ENCODE peak calls at places on chromosomes 4 and X, in ten cellular contexts. One of them, this sample, is unnamed.

GRCh38 chrX:74249963-74250362 is 54.0 kb upstream of the ZCCHC13 start:
- DNase-seq in SW480: no peak
- DNase-seq in AG08396: no peak
- DNase-seq in colonic mucosa: peak
- DNase-seq in amniotic epithelial cell: no peak
- DNase-seq in BJ: no peak
- DNase-seq in ascending aorta: no peak
- DNase-seq in NCI-H1694: no peak
- DNase-seq in fibroblast of mammary gland: no peak
- DNase-seq in islet precursor cell: peak
- DNase-seq in this sample: no peak

GRCh38 chr4:22440999-22441398 is 74.9 kb downstream of the ADGRA3 start:
- DNase-seq in colonic mucosa: no peak
- DNase-seq in SW480: no peak
- DNase-seq in amniotic epithelial cell: no peak
- DNase-seq in AG08396: no peak
- DNase-seq in islet precursor cell: no peak
- DNase-seq in ascending aorta: no peak
- DNase-seq in NCI-H1694: no peak
- DNase-seq in fibroblast of mammary gland: no peak
- DNase-seq in BJ: no peak
- DNase-seq in this sample: no peak

GRCh38 chr4:148060264-148061138 is 328.6 kb downstream of the ARHGAP10 start:
- DNase-seq in BJ: no peak
- DNase-seq in fibroblast of mammary gland: no peak
- DNase-seq in islet precursor cell: no peak
- DNase-seq in colonic mucosa: peak
- DNase-seq in ascending aorta: no peak
- DNase-seq in AG08396: no peak
- DNase-seq in amniotic epithelial cell: no peak
- DNase-seq in NCI-H1694: no peak
- DNase-seq in SW480: no peak
- DNase-seq in this sample: no peak

GRCh38 chr4:102663073-102663472 is 97.7 kb downstream of the MANBA start:
- DNase-seq in colonic mucosa: no peak
- DNase-seq in islet precursor cell: no peak
- DNase-seq in SW480: no peak
- DNase-seq in NCI-H1694: no peak
- DNase-seq in fibroblast of mammary gland: peak
- DNase-seq in AG08396: no peak
- DNase-seq in BJ: peak
- DNase-seq in amniotic epithelial cell: peak
- DNase-seq in ascending aorta: no peak
- DNase-seq in this sample: peak

GRCh38 chr4:126123933-126124332 is 809.2 kb downstream of the FAT4 start:
- DNase-seq in SW480: no peak
- DNase-seq in fibroblast of mammary gland: peak
- DNase-seq in islet precursor cell: no peak
- DNase-seq in AG08396: no peak
- DNase-seq in NCI-H1694: no peak
- DNase-seq in amniotic epithelial cell: peak
- DNase-seq in colonic mucosa: no peak
- DNase-seq in BJ: no peak
- DNase-seq in ascending aorta: no peak
- DNase-seq in this sample: no peak

GRCh38 chr4:158125325-158125724 is 47.5 kb downstream of the GASK1B start:
- DNase-seq in AG08396: no peak
- DNase-seq in ascending aorta: no peak
- DNase-seq in amniotic epithelial cell: no peak
- DNase-seq in BJ: no peak
- DNase-seq in SW480: no peak
- DNase-seq in NCI-H1694: no peak
- DNase-seq in colonic mucosa: no peak
- DNase-seq in islet precursor cell: no peak
- DNase-seq in fibroblast of mammary gland: no peak
- DNase-seq in this sample: no peak

GRCh38 chr4:1396806-1397455 is 9.3 kb downstream of the NKX1-1 start:
- DNase-seq in SW480: no peak
- DNase-seq in amniotic epithelial cell: no peak
- DNase-seq in BJ: no peak
- DNase-seq in colonic mucosa: no peak
- DNase-seq in fibroblast of mammary gland: no peak
- DNase-seq in NCI-H1694: no peak
- DNase-seq in islet precursor cell: no peak
- DNase-seq in ascending aorta: no peak
- DNase-seq in AG08396: no peak
- DNase-seq in this sample: no peak

GRCh38 chrX:45009371-45010000 is 136.5 kb downstream of the KDM6A start:
- DNase-seq in SW480: no peak
- DNase-seq in islet precursor cell: peak
- DNase-seq in NCI-H1694: no peak
- DNase-seq in amniotic epithelial cell: peak
- DNase-seq in colonic mucosa: no peak
- DNase-seq in AG08396: peak
- DNase-seq in BJ: peak
- DNase-seq in ascending aorta: no peak
- DNase-seq in fibroblast of mammary gland: peak
- DNase-seq in this sample: no peak

GRCh38 chr4:182014989-182015388 is 228.2 kb upstream of the TENM3 start:
- DNase-seq in amniotic epithelial cell: no peak
- DNase-seq in islet precursor cell: no peak
- DNase-seq in BJ: no peak
- DNase-seq in fibroblast of mammary gland: no peak
- DNase-seq in SW480: no peak
- DNase-seq in AG08396: no peak
- DNase-seq in colonic mucosa: no peak
- DNase-seq in ascending aorta: no peak
- DNase-seq in NCI-H1694: no peak
- DNase-seq in this sample: no peak

GRCh38 chr4:124262211-124263179 is 450.0 kb downstream of the ANKRD50 start:
- DNase-seq in NCI-H1694: peak
- DNase-seq in colonic mucosa: peak
- DNase-seq in amniotic epithelial cell: peak
- DNase-seq in SW480: peak
- DNase-seq in ascending aorta: peak
- DNase-seq in islet precursor cell: peak
- DNase-seq in fibroblast of mammary gland: peak
- DNase-seq in AG08396: peak
- DNase-seq in BJ: peak
- DNase-seq in this sample: peak

GRCh38 chr4:3770323-3771166 is 4.4 kb downstream of the ADRA2C start:
- DNase-seq in SW480: peak
- DNase-seq in BJ: no peak
- DNase-seq in NCI-H1694: no peak
- DNase-seq in colonic mucosa: no peak
- DNase-seq in AG08396: no peak
- DNase-seq in islet precursor cell: no peak
- DNase-seq in amniotic epithelial cell: no peak
- DNase-seq in fibroblast of mammary gland: no peak
- DNase-seq in ascending aorta: no peak
- DNase-seq in this sample: no peak

GRCh38 chrX:118596428-118596827 is 100.8 kb downstream of the DOCK11 start:
- DNase-seq in amniotic epithelial cell: no peak
- DNase-seq in AG08396: no peak
- DNase-seq in NCI-H1694: peak
- DNase-seq in SW480: no peak
- DNase-seq in colonic mucosa: no peak
- DNase-seq in islet precursor cell: no peak
- DNase-seq in fibroblast of mammary gland: no peak
- DNase-seq in ascending aorta: no peak
- DNase-seq in BJ: no peak
- DNase-seq in this sample: no peak

GRCh38 chrX:47637546-47638195 is 7.9 kb upstream of the CFP start:
- DNase-seq in islet precursor cell: peak
- DNase-seq in amniotic epithelial cell: peak
- DNase-seq in BJ: no peak
- DNase-seq in NCI-H1694: no peak
- DNase-seq in AG08396: no peak
- DNase-seq in ascending aorta: no peak
- DNase-seq in fibroblast of mammary gland: no peak
- DNase-seq in colonic mucosa: peak
- DNase-seq in SW480: no peak
- DNase-seq in this sample: peak

GRCh38 chr4:182089326-182089725 is 153.9 kb upstream of the TENM3 start:
- DNase-seq in NCI-H1694: no peak
- DNase-seq in colonic mucosa: no peak
- DNase-seq in AG08396: peak
- DNase-seq in fibroblast of mammary gland: peak
- DNase-seq in ascending aorta: no peak
- DNase-seq in islet precursor cell: no peak
- DNase-seq in BJ: no peak
- DNase-seq in amniotic epithelial cell: no peak
- DNase-seq in SW480: no peak
- DNase-seq in this sample: no peak

GRCh38 chr4:183443609-183444148 is 757 bp upstream of the CDKN2AIP start:
- DNase-seq in NCI-H1694: peak
- DNase-seq in amniotic epithelial cell: peak
- DNase-seq in ascending aorta: no peak
- DNase-seq in fibroblast of mammary gland: no peak
- DNase-seq in AG08396: no peak
- DNase-seq in islet precursor cell: peak
- DNase-seq in colonic mucosa: no peak
- DNase-seq in BJ: peak
- DNase-seq in SW480: no peak
- DNase-seq in this sample: no peak

GRCh38 chrX:103063918-103064434 is at the start of gene BEX1:
- DNase-seq in BJ: no peak
- DNase-seq in fibroblast of mammary gland: peak
- DNase-seq in islet precursor cell: peak
- DNase-seq in SW480: no peak
- DNase-seq in amniotic epithelial cell: peak
- DNase-seq in ascending aorta: no peak
- DNase-seq in NCI-H1694: peak
- DNase-seq in colonic mucosa: no peak
- DNase-seq in AG08396: no peak
- DNase-seq in this sample: peak

GRCh38 chr4:110982486-110982885 is 359.6 kb upstream of the PITX2 start:
- DNase-seq in colonic mucosa: no peak
- DNase-seq in amniotic epithelial cell: peak
- DNase-seq in AG08396: no peak
- DNase-seq in fibroblast of mammary gland: no peak
- DNase-seq in SW480: no peak
- DNase-seq in islet precursor cell: no peak
- DNase-seq in BJ: no peak
- DNase-seq in NCI-H1694: no peak
- DNase-seq in ascending aorta: no peak
- DNase-seq in this sample: no peak

GRCh38 chr4:156419080-156419638 is 465.5 kb upstream of the CTSO start:
- DNase-seq in AG08396: no peak
- DNase-seq in BJ: no peak
- DNase-seq in colonic mucosa: no peak
- DNase-seq in amniotic epithelial cell: peak
- DNase-seq in fibroblast of mammary gland: peak
- DNase-seq in islet precursor cell: no peak
- DNase-seq in SW480: no peak
- DNase-seq in ascending aorta: no peak
- DNase-seq in NCI-H1694: no peak
- DNase-seq in this sample: no peak

GRCh38 chr4:78069859-78070258 is 12.7 kb downstream of the FRAS1 start:
- DNase-seq in NCI-H1694: no peak
- DNase-seq in colonic mucosa: no peak
- DNase-seq in AG08396: no peak
- DNase-seq in ascending aorta: no peak
- DNase-seq in BJ: no peak
- DNase-seq in SW480: no peak
- DNase-seq in amniotic epithelial cell: no peak
- DNase-seq in fibroblast of mammary gland: no peak
- DNase-seq in islet precursor cell: no peak
- DNase-seq in this sample: no peak

GRCh38 chr4:7417639-7418038 is 17.1 kb downstream of the PSAPL1 start:
- DNase-seq in amniotic epithelial cell: no peak
- DNase-seq in NCI-H1694: no peak
- DNase-seq in BJ: no peak
- DNase-seq in islet precursor cell: no peak
- DNase-seq in AG08396: no peak
- DNase-seq in ascending aorta: peak
- DNase-seq in colonic mucosa: no peak
- DNase-seq in fibroblast of mammary gland: no peak
- DNase-seq in SW480: no peak
- DNase-seq in this sample: no peak

GRCh38 chrX:23890933-23891332 is 16.8 kb downstream of the APOO start:
- DNase-seq in SW480: no peak
- DNase-seq in ascending aorta: no peak
- DNase-seq in AG08396: no peak
- DNase-seq in fibroblast of mammary gland: no peak
- DNase-seq in amniotic epithelial cell: peak
- DNase-seq in BJ: no peak
- DNase-seq in colonic mucosa: no peak
- DNase-seq in islet precursor cell: no peak
- DNase-seq in NCI-H1694: no peak
- DNase-seq in this sample: no peak

GRCh38 chrX:14673764-14674163 is 144.4 kb downstream of the GLRA2 start:
- DNase-seq in ascending aorta: no peak
- DNase-seq in colonic mucosa: peak
- DNase-seq in amniotic epithelial cell: peak
- DNase-seq in NCI-H1694: peak
- DNase-seq in SW480: peak
- DNase-seq in AG08396: peak
- DNase-seq in BJ: peak
- DNase-seq in fibroblast of mammary gland: peak
- DNase-seq in islet precursor cell: peak
- DNase-seq in this sample: peak

GRCh38 chr4:81499840-81500239 is 28.1 kb upstream of the RASGEF1B start:
- DNase-seq in SW480: no peak
- DNase-seq in amniotic epithelial cell: no peak
- DNase-seq in AG08396: no peak
- DNase-seq in colonic mucosa: no peak
- DNase-seq in islet precursor cell: peak
- DNase-seq in BJ: no peak
- DNase-seq in fibroblast of mammary gland: no peak
- DNase-seq in ascending aorta: no peak
- DNase-seq in NCI-H1694: peak
- DNase-seq in this sample: no peak

GRCh38 chr4:172147702-172148101 is 334.5 kb downstream of the GALNTL6 start:
- DNase-seq in fibroblast of mammary gland: peak
- DNase-seq in BJ: no peak
- DNase-seq in NCI-H1694: no peak
- DNase-seq in amniotic epithelial cell: no peak
- DNase-seq in ascending aorta: no peak
- DNase-seq in islet precursor cell: no peak
- DNase-seq in colonic mucosa: no peak
- DNase-seq in AG08396: no peak
- DNase-seq in SW480: no peak
- DNase-seq in this sample: no peak

GRCh38 chr4:118033148-118034060 is 882 bp upstream of the NDST3 start:
- DNase-seq in islet precursor cell: peak
- DNase-seq in ascending aorta: no peak
- DNase-seq in colonic mucosa: peak
- DNase-seq in BJ: no peak
- DNase-seq in SW480: peak
- DNase-seq in NCI-H1694: peak
- DNase-seq in fibroblast of mammary gland: peak
- DNase-seq in AG08396: peak
- DNase-seq in amniotic epithelial cell: peak
- DNase-seq in this sample: peak

GRCh38 chrX:41728125-41728524 is 4.1 kb downstream of the GPR82 start:
- DNase-seq in islet precursor cell: no peak
- DNase-seq in AG08396: no peak
- DNase-seq in BJ: no peak
- DNase-seq in amniotic epithelial cell: no peak
- DNase-seq in NCI-H1694: no peak
- DNase-seq in fibroblast of mammary gland: no peak
- DNase-seq in colonic mucosa: no peak
- DNase-seq in ascending aorta: no peak
- DNase-seq in SW480: no peak
- DNase-seq in this sample: no peak